ENCODE peak calls at places on chromosomes 5 and 9, in six cellular contexts. A, U, X, Z, F and Q are unnamed samples.

GRCh38 chr5:140116716-140117115 is 2.8 kb downstream of the PURA start:
- DNase-seq in A (no peak), U (no peak), X (no peak), Z (no peak), F (no peak), Q (no peak)

GRCh38 chr5:147483197-147483790 is 26.6 kb downstream of the DPYSL3 start:
- DNase-seq in A (no peak), U (no peak), X (no peak), Z (no peak), F (no peak), Q (no peak)

GRCh38 chr9:97853844-97854695 is 1.0 kb downstream of the FOXE1 start:
- DNase-seq in A (no peak), U (no peak), X (peak; percentile 80), Z (no peak), F (no peak), Q (peak; percentile 28)

GRCh38 chr5:55577353-55578060 is 42.7 kb upstream of the PLPP1 start:
- DNase-seq in A (no peak), U (no peak), X (no peak), Z (peak; percentile 44), F (no peak), Q (no peak)

GRCh38 chr9:104906441-104907277 is 21.3 kb downstream of the ABCA1 start:
- DNase-seq in A (no peak), U (no peak), X (no peak), Z (peak; percentile 61), F (no peak), Q (no peak)

GRCh38 chr5:147369742-147370374 is 135.0 kb downstream of the STK32A start:
- DNase-seq in A (no peak), U (no peak), X (no peak), Z (peak; percentile 23), F (no peak), Q (no peak)

GRCh38 chr5:172005708-172006377 is 595 bp downstream of the FBXW11 start:
- DNase-seq in A (no peak), U (no peak), X (peak; percentile 31), Z (peak; percentile 29), F (peak; percentile 43), Q (peak; percentile 17)

GRCh38 chr5:172450861-172451695 is 3.2 kb downstream of the SH3PXD2B start:
- DNase-seq in A (peak; percentile 92), U (no peak), X (peak; percentile 43), Z (peak; percentile 39), F (peak; percentile 46), Q (peak; percentile 20)

GRCh38 chr9:17631396-17631795 is 52.5 kb downstream of the SH3GL2 start:
- DNase-seq in A (no peak), U (no peak), X (no peak), Z (no peak), F (no peak), Q (no peak)

GRCh38 chr9:133949486-133950061 is 42.5 kb downstream of the VAV2 start:
- DNase-seq in A (no peak), U (no peak), X (no peak), Z (no peak), F (no peak), Q (no peak)

GRCh38 chr5:140141241-140141640 is 15.5 kb downstream of the IGIP start:
- DNase-seq in A (peak; percentile 88), U (no peak), X (no peak), Z (peak; percentile 9), F (no peak), Q (no peak)

GRCh38 chr9:86978986-86979385 is 31.7 kb upstream of the GAS1 start:
- DNase-seq in A (no peak), U (no peak), X (no peak), Z (peak; percentile 74), F (no peak), Q (no peak)

GRCh38 chr9:129889461-129889935 is 54.2 kb downstream of the USP20 start:
- DNase-seq in A (no peak), U (no peak), X (peak; percentile 50), Z (no peak), F (peak; percentile 46), Q (no peak)

GRCh38 chr5:14447958-14448881 is 133.4 kb upstream of the OTULINL start:
- DNase-seq in A (peak; percentile 87), U (peak; percentile 38), X (no peak), Z (peak; percentile 73), F (no peak), Q (no peak)

GRCh38 chr5:178074266-178074952 is 38.9 kb upstream of the N4BP3 start:
- DNase-seq in A (no peak), U (no peak), X (no peak), Z (peak; percentile 23), F (no peak), Q (no peak)

GRCh38 chr5:131773805-131774204 is 23.0 kb downstream of the FNIP1 start:
- DNase-seq in A (no peak), U (no peak), X (no peak), Z (no peak), F (no peak), Q (no peak)

GRCh38 chr5:2181164-2181956 is 298.6 kb upstream of the IRX4 start:
- DNase-seq in A (peak; percentile 68), U (no peak), X (no peak), Z (no peak), F (no peak), Q (no peak)